ENCODE peak calls at places on chromosome 2, in six cellular contexts. M is activated CD8-positive, alpha-beta memory T cell treated with anti-CD3 and anti-CD28 coated beads, Interleukin-2, amount 10 ng/mL, durations not matched to agents 7 days and 5 days; P is transverse colon; Q is fibroblast of mammary gland; N is fibroblast of lung; R is small intestine. F is an unnamed sample.

GRCh38 chr2:189709761-189710160 is 35.3 kb downstream of the ANKAR start:
- DNase-seq in R (no peak), P (no peak), Q (no peak), N (no peak), M (no peak), F (no peak)

GRCh38 chr2:231041061-231041689 is 3.9 kb downstream of the C2orf72 start:
- DNase-seq in P (no peak), N (no peak), M (no peak), R (no peak), Q (no peak), F (no peak)

GRCh38 chr2:190159453-190159852 is 96.9 kb upstream of the MSTN start:
- DNase-seq in P (no peak), Q (peak), M (no peak), N (peak), R (no peak), F (peak)

GRCh38 chr2:230968921-230969672 is 26.8 kb upstream of the SPATA3 start:
- DNase-seq in R (peak), P (no peak), Q (no peak), M (no peak), N (no peak), F (no peak)

GRCh38 chr2:20524412-20525040 is 77.7 kb downstream of the RHOB start:
- DNase-seq in M (no peak), N (no peak), R (no peak), Q (peak), P (peak), F (no peak)

GRCh38 chr2:64646007-64646880 is 7.5 kb downstream of the SERTAD2 start:
- DNase-seq in P (peak), R (peak), Q (peak), N (peak), M (peak), F (peak)

GRCh38 chr2:194289712-194290346 is 1367.2 kb upstream of the SLC39A10 start:
- DNase-seq in Q (no peak), N (no peak), M (no peak), R (no peak), P (no peak), F (no peak)

GRCh38 chr2:136765256-136765735 is at the start of gene THSD7B:
- DNase-seq in R (no peak), Q (no peak), M (no peak), P (no peak), N (no peak), F (no peak)

GRCh38 chr2:73908689-73909652 is 16.2 kb downstream of the ACTG2 start:
- DNase-seq in R (no peak), N (peak), P (no peak), M (no peak), Q (no peak), F (no peak)

GRCh38 chr2:227363756-227364155 is 15.3 kb downstream of the TM4SF20 start:
- DNase-seq in P (no peak), R (no peak), Q (peak), N (no peak), M (no peak), F (no peak)

GRCh38 chr2:68272246-68272987 is 20.1 kb upstream of the PPP3R1 start:
- DNase-seq in M (no peak), N (no peak), R (no peak), Q (no peak), P (no peak), F (no peak)

GRCh38 chr2:232658217-232658785 is 24.9 kb downstream of the EFHD1 start:
- DNase-seq in R (no peak), M (no peak), Q (peak), N (no peak), P (no peak), F (no peak)

GRCh38 chr2:24702800-24703199 is 90.4 kb downstream of the PTRHD1 start:
- DNase-seq in Q (peak), N (peak), M (no peak), P (no peak), R (peak), F (peak)

GRCh38 chr2:96608459-96609455 is 29.4 kb downstream of the KANSL3 start:
- DNase-seq in R (no peak), M (no peak), Q (peak), N (peak), P (no peak), F (peak)

GRCh38 chr2:81658227-81658626 is 1353.7 kb upstream of the LRRTM1 start:
- DNase-seq in P (no peak), N (peak), Q (peak), M (no peak), R (no peak), F (peak)

GRCh38 chr2:104598636-104599035 is 255.3 kb upstream of the POU3F3 start:
- DNase-seq in R (no peak), N (peak), Q (no peak), M (no peak), P (no peak), F (no peak)

GRCh38 chr2:69032336-69032735 is 19.4 kb downstream of the ANTXR1 start:
- DNase-seq in Q (no peak), N (peak), R (no peak), M (no peak), P (no peak), F (peak)

GRCh38 chr2:19747310-19748072 is 154.3 kb downstream of the TTC32 start:
- DNase-seq in N (peak), P (no peak), M (peak), Q (no peak), R (no peak), F (peak)

GRCh38 chr2:236787885-236788284 is 218.3 kb downstream of the ACKR3 start:
- DNase-seq in N (no peak), R (no peak), Q (no peak), M (no peak), P (no peak), F (no peak)

GRCh38 chr2:21220930-21221329 is 97.2 kb downstream of the TDRD15 start:
- DNase-seq in M (no peak), R (peak), Q (no peak), P (no peak), N (no peak), F (no peak)

GRCh38 chr2:164599954-164600589 is 21.2 kb downstream of the GRB14 start:
- DNase-seq in M (no peak), R (peak), P (peak), Q (peak), N (peak), F (peak)